ENCODE peak calls at places on chromosomes 16 and 17, in six cellular contexts. W, L, R, Z, Y and A are unnamed samples.
A peak's percentile ranks its signal among the peaks of the same experiment; 100 is the strongest.

GRCh38 chr16:30356401-30357084 is 1.4 kb upstream of the CD2BP2 start:
- DNase-seq in Z (no peak), Y (peak; percentile 45), R (peak; percentile 13), W (no peak), L (no peak), A (no peak)

GRCh38 chr17:81917565-81918332 is at the start of gene SIRT7:
- DNase-seq in Z (peak; percentile 90), R (peak; percentile 58), W (peak; percentile 61), Y (peak; percentile 82), L (peak; percentile 98), A (peak; percentile 72)

GRCh38 chr17:37820313-37821024 is 75.6 kb upstream of the HNF1B start:
- DNase-seq in Z (no peak), R (no peak), W (no peak), Y (no peak), L (no peak), A (no peak)

GRCh38 chr16:70561623-70562022 is 38.0 kb downstream of the SF3B3 start:
- DNase-seq in Z (no peak), L (no peak), Y (peak; percentile 69), W (no peak), R (no peak), A (no peak)

GRCh38 chr17:62781356-62781755 is 26.8 kb downstream of the MARCHF10 start:
- DNase-seq in R (peak; percentile 90), W (peak; percentile 73), L (no peak), Z (no peak), Y (no peak), A (no peak)

GRCh38 chr16:749010-749409 is 8.2 kb upstream of the CIAO3 start:
- DNase-seq in Y (no peak), Z (no peak), W (peak; percentile 28), R (peak; percentile 96), L (peak; percentile 87), A (no peak)

GRCh38 chr16:15708096-15708495 is 58.1 kb downstream of the NDE1 start:
- DNase-seq in Y (no peak), W (peak; percentile 27), Z (no peak), R (no peak), L (peak; percentile 49), A (no peak)

GRCh38 chr16:56354746-56355145 is 70.6 kb downstream of the AMFR start:
- DNase-seq in R (no peak), Y (no peak), Z (no peak), W (no peak), L (no peak), A (no peak)